ENCODE peak calls at places on chromosomes 12 and 14, in four cellular contexts. One of them, this sample, is unnamed.
A peak's percentile ranks its signal among the peaks of the same experiment; 100 is the strongest.

GRCh38 chr12:83664650-83665049 is 977.9 kb downstream of the TMTC2 start:
- DNase-seq in NCI-H2081: peak; percentile 80
- DNase-seq in hypothalamus: no peak
- DNase-seq in NCI-H1436: peak; percentile 77
- DNase-seq in this sample: peak; percentile 76

GRCh38 chr12:67484788-67485480 is 163.6 kb upstream of the DYRK2 start:
- DNase-seq in NCI-H2081: peak; percentile 48
- DNase-seq in hypothalamus: no peak
- DNase-seq in NCI-H1436: no peak
- DNase-seq in this sample: no peak

GRCh38 chr14:76090611-76091010 is 61.1 kb upstream of the GPATCH2L start:
- DNase-seq in NCI-H2081: no peak
- DNase-seq in hypothalamus: no peak
- DNase-seq in NCI-H1436: no peak
- DNase-seq in this sample: no peak

GRCh38 chr12:132095520-132096409 is 48.4 kb downstream of the DDX51 start:
- DNase-seq in NCI-H2081: no peak
- DNase-seq in hypothalamus: no peak
- DNase-seq in NCI-H1436: no peak
- DNase-seq in this sample: no peak

GRCh38 chr14:55837467-55837866 is 257.5 kb downstream of the KTN1 start:
- DNase-seq in NCI-H2081: no peak
- DNase-seq in hypothalamus: no peak
- DNase-seq in NCI-H1436: no peak
- DNase-seq in this sample: no peak

GRCh38 chr12:79127268-79127895 is 262.8 kb downstream of the SYT1 start:
- DNase-seq in NCI-H2081: no peak
- DNase-seq in hypothalamus: no peak
- DNase-seq in NCI-H1436: no peak
- DNase-seq in this sample: no peak

GRCh38 chr12:11657511-11657910 is 8.0 kb downstream of the ETV6 start:
- DNase-seq in NCI-H2081: peak; percentile 7
- DNase-seq in hypothalamus: no peak
- DNase-seq in NCI-H1436: no peak
- DNase-seq in this sample: no peak

GRCh38 chr12:104740668-104741067 is 217.4 kb downstream of the SLC41A2 start:
- DNase-seq in NCI-H2081: no peak
- DNase-seq in hypothalamus: no peak
- DNase-seq in NCI-H1436: no peak
- DNase-seq in this sample: no peak

GRCh38 chr12:48980953-48981756 is 3.0 kb downstream of the WNT1 start:
- DNase-seq in NCI-H2081: no peak
- DNase-seq in hypothalamus: no peak
- DNase-seq in NCI-H1436: no peak
- DNase-seq in this sample: no peak

GRCh38 chr12:108689314-108690190 is 41.8 kb downstream of the CORO1C start:
- DNase-seq in NCI-H2081: peak; percentile 43
- DNase-seq in hypothalamus: no peak
- DNase-seq in NCI-H1436: no peak
- DNase-seq in this sample: no peak

GRCh38 chr12:53785161-53785560 is 33.4 kb upstream of the CISTR start:
- DNase-seq in NCI-H2081: no peak
- DNase-seq in hypothalamus: no peak
- DNase-seq in NCI-H1436: no peak
- DNase-seq in this sample: no peak

GRCh38 chr12:95102916-95103671 is 29.7 kb upstream of the NR2C1 start:
- DNase-seq in NCI-H2081: peak; percentile 64
- DNase-seq in hypothalamus: no peak
- DNase-seq in NCI-H1436: peak; percentile 54
- DNase-seq in this sample: peak; percentile 28

GRCh38 chr12:114555451-114555850 is 128.5 kb downstream of the TBX3 start:
- DNase-seq in NCI-H2081: no peak
- DNase-seq in hypothalamus: no peak
- DNase-seq in NCI-H1436: no peak
- DNase-seq in this sample: no peak

GRCh38 chr14:24798911-24799310 is 164.9 kb upstream of the GZMB start:
- DNase-seq in NCI-H2081: no peak
- DNase-seq in hypothalamus: no peak
- DNase-seq in NCI-H1436: no peak
- DNase-seq in this sample: no peak

GRCh38 chr12:95300286-95300685 is 82.7 kb downstream of the VEZT start:
- DNase-seq in NCI-H2081: no peak
- DNase-seq in hypothalamus: no peak
- DNase-seq in NCI-H1436: no peak
- DNase-seq in this sample: no peak

GRCh38 chr12:25677180-25677937 is 124.3 kb upstream of the LMNTD1 start:
- DNase-seq in NCI-H2081: no peak
- DNase-seq in hypothalamus: no peak
- DNase-seq in NCI-H1436: no peak
- DNase-seq in this sample: no peak

GRCh38 chr14:98935921-98936320 is 336.1 kb downstream of the BCL11B start:
- DNase-seq in NCI-H2081: no peak
- DNase-seq in hypothalamus: no peak
- DNase-seq in NCI-H1436: no peak
- DNase-seq in this sample: no peak

GRCh38 chr12:48454675-48455074 is 17.7 kb upstream of the ANP32D start:
- DNase-seq in NCI-H2081: no peak
- DNase-seq in hypothalamus: no peak
- DNase-seq in NCI-H1436: no peak
- DNase-seq in this sample: no peak

GRCh38 chr12:105562727-105563072 is 232.2 kb downstream of the C12orf75 start:
- DNase-seq in NCI-H2081: peak; percentile 83
- DNase-seq in hypothalamus: no peak
- DNase-seq in NCI-H1436: peak; percentile 84
- DNase-seq in this sample: peak; percentile 3

GRCh38 chr14:100644784-100645183 is 57.6 kb upstream of the BEGAIN start:
- DNase-seq in NCI-H2081: no peak
- DNase-seq in hypothalamus: no peak
- DNase-seq in NCI-H1436: no peak
- DNase-seq in this sample: no peak

GRCh38 chr14:43568022-43568421 is 939.1 kb downstream of the FSCB start:
- DNase-seq in NCI-H2081: no peak
- DNase-seq in hypothalamus: no peak
- DNase-seq in NCI-H1436: no peak
- DNase-seq in this sample: no peak

GRCh38 chr12:46227616-46228015 is 41.2 kb downstream of the SLC38A1 start:
- DNase-seq in NCI-H2081: no peak
- DNase-seq in hypothalamus: no peak
- DNase-seq in NCI-H1436: no peak
- DNase-seq in this sample: no peak

GRCh38 chr12:82314406-82314892 is 43.7 kb downstream of the CCDC59 start:
- DNase-seq in NCI-H2081: no peak
- DNase-seq in hypothalamus: no peak
- DNase-seq in NCI-H1436: no peak
- DNase-seq in this sample: no peak

GRCh38 chr12:68364893-68365725 is 32.9 kb upstream of the MDM1 start:
- DNase-seq in NCI-H2081: peak; percentile 20
- DNase-seq in hypothalamus: no peak
- DNase-seq in NCI-H1436: no peak
- DNase-seq in this sample: no peak